ENCODE peak calls at places on chromosomes 2 and 18, in nine cellular contexts. One of them, this sample, is unnamed.

GRCh38 chr18:48592540-48592939 is 53.7 kb downstream of the CTIF start:
- DNase-seq in DND-41: no peak
- DNase-seq in spleen: no peak
- DNase-seq in choroid plexus epithelial cell: no peak
- DNase-seq in SK-N-SH: no peak
- DNase-seq in fibroblast of pulmonary artery: no peak
- DNase-seq in CD8-positive, alpha-beta T cell: no peak
- DNase-seq in fibroblast of lung: no peak
- DNase-seq in AG04449: no peak
- DNase-seq in this sample: no peak

GRCh38 chr2:86002375-86002774 is 103.3 kb downstream of the POLR1A start:
- DNase-seq in DND-41: no peak
- DNase-seq in spleen: peak; percentile 16
- DNase-seq in choroid plexus epithelial cell: no peak
- DNase-seq in SK-N-SH: no peak
- DNase-seq in fibroblast of pulmonary artery: no peak
- DNase-seq in CD8-positive, alpha-beta T cell: no peak
- DNase-seq in fibroblast of lung: no peak
- DNase-seq in AG04449: no peak
- DNase-seq in this sample: no peak

GRCh38 chr2:95298471-95299111 is 1.4 kb downstream of the KCNIP3 start:
- DNase-seq in DND-41: no peak
- DNase-seq in spleen: no peak
- DNase-seq in choroid plexus epithelial cell: no peak
- DNase-seq in SK-N-SH: no peak
- DNase-seq in fibroblast of pulmonary artery: no peak
- DNase-seq in CD8-positive, alpha-beta T cell: no peak
- DNase-seq in fibroblast of lung: no peak
- DNase-seq in AG04449: no peak
- DNase-seq in this sample: no peak

GRCh38 chr2:169964740-169965139 is 137.5 kb downstream of the UBR3 start:
- DNase-seq in DND-41: no peak
- DNase-seq in spleen: no peak
- DNase-seq in choroid plexus epithelial cell: peak; percentile 24
- DNase-seq in SK-N-SH: no peak
- DNase-seq in fibroblast of pulmonary artery: peak; percentile 11
- DNase-seq in CD8-positive, alpha-beta T cell: no peak
- DNase-seq in fibroblast of lung: peak; percentile 22
- DNase-seq in AG04449: no peak
- DNase-seq in this sample: peak; percentile 78

GRCh38 chr2:54522624-54523281 is 66.6 kb downstream of the SPTBN1 start:
- DNase-seq in DND-41: peak; percentile 60
- DNase-seq in spleen: peak; percentile 80
- DNase-seq in choroid plexus epithelial cell: peak; percentile 71
- DNase-seq in SK-N-SH: peak; percentile 60
- DNase-seq in fibroblast of pulmonary artery: peak; percentile 67
- DNase-seq in CD8-positive, alpha-beta T cell: peak; percentile 25
- DNase-seq in fibroblast of lung: peak; percentile 61
- DNase-seq in AG04449: no peak
- DNase-seq in this sample: peak; percentile 62

GRCh38 chr18:76678248-76678647 is 144.1 kb upstream of the ZNF236 start:
- DNase-seq in DND-41: no peak
- DNase-seq in spleen: no peak
- DNase-seq in choroid plexus epithelial cell: no peak
- DNase-seq in SK-N-SH: no peak
- DNase-seq in fibroblast of pulmonary artery: no peak
- DNase-seq in CD8-positive, alpha-beta T cell: no peak
- DNase-seq in fibroblast of lung: no peak
- DNase-seq in AG04449: no peak
- DNase-seq in this sample: no peak

GRCh38 chr2:53028259-53028658 is 739.3 kb upstream of the CHAC2 start:
- DNase-seq in DND-41: no peak
- DNase-seq in spleen: no peak
- DNase-seq in choroid plexus epithelial cell: peak; percentile 23
- DNase-seq in SK-N-SH: no peak
- DNase-seq in fibroblast of pulmonary artery: peak; percentile 52
- DNase-seq in CD8-positive, alpha-beta T cell: no peak
- DNase-seq in fibroblast of lung: peak; percentile 13
- DNase-seq in AG04449: peak; percentile 57
- DNase-seq in this sample: peak; percentile 30

GRCh38 chr2:190705280-190705679 is 56.4 kb downstream of the NAB1 start:
- DNase-seq in DND-41: no peak
- DNase-seq in spleen: no peak
- DNase-seq in choroid plexus epithelial cell: no peak
- DNase-seq in SK-N-SH: no peak
- DNase-seq in fibroblast of pulmonary artery: no peak
- DNase-seq in CD8-positive, alpha-beta T cell: no peak
- DNase-seq in fibroblast of lung: no peak
- DNase-seq in AG04449: no peak
- DNase-seq in this sample: no peak

GRCh38 chr2:18077211-18077610 is 198.7 kb downstream of the KCNS3 start:
- DNase-seq in DND-41: no peak
- DNase-seq in spleen: no peak
- DNase-seq in choroid plexus epithelial cell: no peak
- DNase-seq in SK-N-SH: no peak
- DNase-seq in fibroblast of pulmonary artery: no peak
- DNase-seq in CD8-positive, alpha-beta T cell: no peak
- DNase-seq in fibroblast of lung: peak; percentile 3
- DNase-seq in AG04449: no peak
- DNase-seq in this sample: peak; percentile 85

GRCh38 chr2:33614190-33614589 is 15.1 kb upstream of the FAM98A start:
- DNase-seq in DND-41: no peak
- DNase-seq in spleen: no peak
- DNase-seq in choroid plexus epithelial cell: no peak
- DNase-seq in SK-N-SH: no peak
- DNase-seq in fibroblast of pulmonary artery: no peak
- DNase-seq in CD8-positive, alpha-beta T cell: no peak
- DNase-seq in fibroblast of lung: no peak
- DNase-seq in AG04449: no peak
- DNase-seq in this sample: no peak
- TF ChIP-seq CTCF in DND-41: no peak
- TF ChIP-seq CTCF in spleen: no peak
- TF ChIP-seq CTCF in choroid plexus epithelial cell: no peak
- TF ChIP-seq CTCF in SK-N-SH: no peak
- TF ChIP-seq CTCF in fibroblast of pulmonary artery: no peak
- TF ChIP-seq CTCF in CD8-positive, alpha-beta T cell: no peak
- TF ChIP-seq CTCF in fibroblast of lung: no peak
- TF ChIP-seq CTCF in AG04449: no peak
- TF ChIP-seq CTCF in this sample: no peak

GRCh38 chr2:48344441-48344756 is 185.6 kb upstream of the STON1 start:
- DNase-seq in DND-41: no peak
- DNase-seq in spleen: no peak
- DNase-seq in choroid plexus epithelial cell: no peak
- DNase-seq in SK-N-SH: no peak
- DNase-seq in fibroblast of pulmonary artery: no peak
- DNase-seq in CD8-positive, alpha-beta T cell: no peak
- DNase-seq in fibroblast of lung: no peak
- DNase-seq in AG04449: no peak
- DNase-seq in this sample: no peak
- H3K4me3 ChIP-seq in DND-41: peak overlapping the region; percentile 39
- H3K4me3 ChIP-seq in spleen: peak overlapping the region; percentile 10
- H3K4me3 ChIP-seq in choroid plexus epithelial cell: peak overlapping the region; percentile 36
- H3K4me3 ChIP-seq in SK-N-SH: peak overlapping the region; percentile 43
- H3K4me3 ChIP-seq in fibroblast of pulmonary artery: peak overlapping the region; percentile 54
- H3K4me3 ChIP-seq in CD8-positive, alpha-beta T cell: peak overlapping the region; percentile 16
- H3K4me3 ChIP-seq in fibroblast of lung: peak overlapping the region; percentile 45
- H3K4me3 ChIP-seq in AG04449: peak overlapping the region; percentile 44
- H3K4me3 ChIP-seq in this sample: peak overlapping the region; percentile 50

GRCh38 chr2:227932403-227932802 is 61.0 kb downstream of the DAW1 start:
- DNase-seq in DND-41: no peak
- DNase-seq in spleen: no peak
- DNase-seq in choroid plexus epithelial cell: no peak
- DNase-seq in SK-N-SH: no peak
- DNase-seq in fibroblast of pulmonary artery: no peak
- DNase-seq in CD8-positive, alpha-beta T cell: no peak
- DNase-seq in fibroblast of lung: no peak
- DNase-seq in AG04449: no peak
- DNase-seq in this sample: no peak
- TF ChIP-seq CTCF in DND-41: no peak
- TF ChIP-seq CTCF in spleen: no peak
- TF ChIP-seq CTCF in choroid plexus epithelial cell: no peak
- TF ChIP-seq CTCF in SK-N-SH: no peak
- TF ChIP-seq CTCF in fibroblast of pulmonary artery: no peak
- TF ChIP-seq CTCF in CD8-positive, alpha-beta T cell: no peak
- TF ChIP-seq CTCF in fibroblast of lung: no peak
- TF ChIP-seq CTCF in AG04449: no peak
- TF ChIP-seq CTCF in this sample: no peak

GRCh38 chr2:100814043-100814442 is 5.9 kb upstream of the NPAS2 start:
- DNase-seq in DND-41: no peak
- DNase-seq in spleen: no peak
- DNase-seq in choroid plexus epithelial cell: no peak
- DNase-seq in SK-N-SH: no peak
- DNase-seq in fibroblast of pulmonary artery: no peak
- DNase-seq in CD8-positive, alpha-beta T cell: no peak
- DNase-seq in fibroblast of lung: no peak
- DNase-seq in AG04449: no peak
- DNase-seq in this sample: no peak
- H3K4me3 ChIP-seq in DND-41: no peak overlapping the region
- H3K4me3 ChIP-seq in spleen: no peak overlapping the region
- H3K4me3 ChIP-seq in choroid plexus epithelial cell: no peak overlapping the region
- H3K4me3 ChIP-seq in SK-N-SH: no peak overlapping the region
- H3K4me3 ChIP-seq in fibroblast of pulmonary artery: no peak overlapping the region
- H3K4me3 ChIP-seq in CD8-positive, alpha-beta T cell: no peak overlapping the region
- H3K4me3 ChIP-seq in fibroblast of lung: no peak overlapping the region
- H3K4me3 ChIP-seq in AG04449: no peak overlapping the region
- H3K4me3 ChIP-seq in this sample: no peak overlapping the region

DNA sequence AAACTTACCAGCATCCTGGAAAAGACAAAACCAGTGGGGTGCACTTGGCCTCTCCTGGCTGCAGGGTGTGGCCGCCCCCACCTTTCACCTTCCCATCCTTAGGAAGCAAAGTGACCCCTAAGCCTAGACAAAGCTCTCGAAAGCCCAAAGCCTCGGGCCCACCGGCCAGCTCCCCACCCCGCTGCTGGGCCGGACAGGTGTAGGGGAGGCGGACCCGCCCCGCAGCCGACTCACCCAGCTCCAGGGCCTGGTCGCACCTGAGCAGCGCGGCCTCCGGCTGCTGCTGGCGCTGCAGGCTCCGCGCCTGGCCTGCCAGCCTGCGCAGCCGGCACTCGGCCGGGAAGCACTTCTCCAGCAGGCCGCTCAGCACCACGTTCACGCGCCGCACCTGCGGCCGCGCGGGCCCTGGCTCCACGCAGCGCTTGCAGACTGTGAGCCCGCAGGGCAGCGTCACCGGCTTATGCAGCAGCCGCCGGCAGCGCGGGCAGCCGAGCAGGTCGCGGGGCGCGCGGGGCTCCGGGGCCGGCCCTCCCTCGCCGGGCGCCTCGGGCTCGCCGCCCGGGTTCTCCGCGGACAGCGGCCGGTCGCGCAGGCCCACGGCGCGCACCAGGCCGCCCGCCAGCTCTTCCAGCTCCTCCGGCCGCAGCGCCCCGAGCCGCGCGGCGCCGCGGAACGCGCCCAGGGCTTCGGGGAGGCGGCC is 970 bp downstream of the LONRF2 start:
- DNase-seq in DND-41: no peak
- DNase-seq in spleen: peak; percentile 71
- DNase-seq in choroid plexus epithelial cell: peak; percentile 25
- DNase-seq in SK-N-SH: peak; percentile 80
- DNase-seq in fibroblast of pulmonary artery: peak; percentile 42
- DNase-seq in CD8-positive, alpha-beta T cell: no peak
- DNase-seq in fibroblast of lung: peak; percentile 15
- DNase-seq in AG04449: no peak
- DNase-seq in this sample: peak; percentile 21
- TF ChIP-seq CTCF in DND-41: no peak
- TF ChIP-seq CTCF in spleen: no peak
- TF ChIP-seq CTCF in choroid plexus epithelial cell: no peak
- TF ChIP-seq CTCF in SK-N-SH: peak; percentile 32
- TF ChIP-seq CTCF in fibroblast of pulmonary artery: no peak
- TF ChIP-seq CTCF in CD8-positive, alpha-beta T cell: no peak
- TF ChIP-seq CTCF in fibroblast of lung: no peak
- TF ChIP-seq CTCF in AG04449: no peak
- TF ChIP-seq CTCF in this sample: peak; percentile 2

GRCh38 chr2:217945530-217945929 is 57.3 kb downstream of the TNS1 start:
- DNase-seq in DND-41: no peak
- DNase-seq in spleen: peak; percentile 34
- DNase-seq in choroid plexus epithelial cell: no peak
- DNase-seq in SK-N-SH: no peak
- DNase-seq in fibroblast of pulmonary artery: no peak
- DNase-seq in CD8-positive, alpha-beta T cell: no peak
- DNase-seq in fibroblast of lung: no peak
- DNase-seq in AG04449: no peak
- DNase-seq in this sample: no peak

GRCh38 chr2:217943379-217944321 is 59.1 kb downstream of the TNS1 start:
- DNase-seq in DND-41: peak; percentile 30
- DNase-seq in spleen: peak; percentile 89
- DNase-seq in choroid plexus epithelial cell: peak; percentile 71
- DNase-seq in SK-N-SH: peak; percentile 96
- DNase-seq in fibroblast of pulmonary artery: peak; percentile 69
- DNase-seq in CD8-positive, alpha-beta T cell: no peak
- DNase-seq in fibroblast of lung: peak; percentile 44
- DNase-seq in AG04449: no peak
- DNase-seq in this sample: peak; percentile 66

GRCh38 chr2:217944923-217945322 is 57.9 kb downstream of the TNS1 start:
- DNase-seq in DND-41: no peak
- DNase-seq in spleen: peak; percentile 35
- DNase-seq in choroid plexus epithelial cell: no peak
- DNase-seq in SK-N-SH: no peak
- DNase-seq in fibroblast of pulmonary artery: no peak
- DNase-seq in CD8-positive, alpha-beta T cell: no peak
- DNase-seq in fibroblast of lung: no peak
- DNase-seq in AG04449: no peak
- DNase-seq in this sample: no peak

GRCh38 chr2:217942731-217943335 is 60.0 kb downstream of the TNS1 start:
- DNase-seq in DND-41: no peak
- DNase-seq in spleen: peak; percentile 39
- DNase-seq in choroid plexus epithelial cell: no peak
- DNase-seq in SK-N-SH: no peak
- DNase-seq in fibroblast of pulmonary artery: no peak
- DNase-seq in CD8-positive, alpha-beta T cell: no peak
- DNase-seq in fibroblast of lung: no peak
- DNase-seq in AG04449: no peak
- DNase-seq in this sample: no peak

GRCh38 chr2:217944366-217944765 is 58.4 kb downstream of the TNS1 start:
- DNase-seq in DND-41: no peak
- DNase-seq in spleen: no peak
- DNase-seq in choroid plexus epithelial cell: no peak
- DNase-seq in SK-N-SH: no peak
- DNase-seq in fibroblast of pulmonary artery: no peak
- DNase-seq in CD8-positive, alpha-beta T cell: no peak
- DNase-seq in fibroblast of lung: no peak
- DNase-seq in AG04449: no peak
- DNase-seq in this sample: no peak
- H3K4me3 ChIP-seq in DND-41: no peak overlapping the region
- H3K4me3 ChIP-seq in spleen: peak overlapping the region; percentile 53
- H3K4me3 ChIP-seq in choroid plexus epithelial cell: no peak overlapping the region
- H3K4me3 ChIP-seq in SK-N-SH: peak overlapping the region; percentile 70
- H3K4me3 ChIP-seq in fibroblast of pulmonary artery: no peak overlapping the region
- H3K4me3 ChIP-seq in CD8-positive, alpha-beta T cell: no peak overlapping the region
- H3K4me3 ChIP-seq in fibroblast of lung: no peak overlapping the region
- H3K4me3 ChIP-seq in AG04449: peak overlapping the region; percentile 89
- H3K4me3 ChIP-seq in this sample: no peak overlapping the region